ENCODE peak calls at places on chromosome 18, in nine cellular contexts. V is fibroblast of pulmonary artery, U is body of pancreas, O is OCI-LY7, T is neuronal stem cell, M is A549, L is psoas muscle, J is mucosa of descending colon, S is fibroblast of the aortic adventitia. Z is an unnamed sample.

GRCh38 chr18:79863161-79863945 is 65.6 kb downstream of the KCNG2 start:
- DNase-seq in M (no peak), T (no peak), J (no peak), O (no peak), V (no peak), U (no peak), L (no peak), S (no peak), Z (no peak)

GRCh38 chr18:73724908-73725307 is 422.7 kb downstream of the FBXO15 start:
- DNase-seq in J (no peak), M (no peak), U (no peak), L (no peak), S (peak), V (peak), T (no peak), O (no peak), Z (no peak)

GRCh38 chr18:46260879-46261143 is 156.6 kb downstream of the HAUS1 start:
- DNase-seq in U (no peak), L (no peak), S (peak), M (no peak), V (no peak), T (no peak), J (no peak), O (no peak), Z (no peak)

GRCh38 chr18:49020621-49021021 is 69.9 kb upstream of the SMAD7 start:
- DNase-seq in L (no peak), U (no peak), O (no peak), V (no peak), M (no peak), J (no peak), S (no peak), T (no peak), Z (no peak)

GRCh38 chr18:55861266-55861665 is 273.3 kb upstream of the TCF4 start:
- DNase-seq in M (peak), S (peak), V (peak), O (no peak), T (peak), J (no peak), U (peak), L (no peak), Z (no peak)

GRCh38 chr18:79399275-79400081 is 3.7 kb downstream of the NFATC1 start:
- DNase-seq in M (no peak), T (no peak), S (no peak), J (no peak), L (no peak), O (peak), V (no peak), U (no peak), Z (peak)

GRCh38 chr18:25454270-25454659 is 102.3 kb upstream of the ZNF521 start:
- DNase-seq in O (no peak), U (no peak), L (no peak), M (no peak), T (no peak), S (no peak), J (no peak), V (no peak), Z (no peak)

GRCh38 chr18:908631-909621 is 4.3 kb downstream of the ADCYAP1 start:
- DNase-seq in T (no peak), V (no peak), S (peak), L (no peak), O (no peak), J (no peak), U (no peak), M (no peak), Z (no peak)

GRCh38 chr18:49464718-49465598 is 4.5 kb upstream of the DYM start:
- DNase-seq in T (peak), V (peak), L (no peak), J (no peak), O (peak), S (peak), M (peak), U (no peak), Z (no peak)

GRCh38 chr18:74412106-74412880 is 44.8 kb downstream of the DIPK1C start:
- DNase-seq in L (no peak), U (no peak), O (no peak), T (peak), J (no peak), M (no peak), S (no peak), V (no peak), Z (no peak)

GRCh38 chr18:51275712-51276473 is 78.4 kb upstream of the MEX3C start:
- DNase-seq in J (peak), T (no peak), O (no peak), V (peak), U (peak), L (peak), S (peak), M (no peak), Z (peak)

GRCh38 chr18:7172611-7173010 is 55.0 kb upstream of the LAMA1 start:
- DNase-seq in L (no peak), S (no peak), M (no peak), V (no peak), T (no peak), J (no peak), O (no peak), U (no peak), Z (no peak)

GRCh38 chr18:33817096-33817495 is 239.1 kb downstream of the ASXL3 start:
- DNase-seq in S (peak), J (no peak), O (no peak), U (no peak), M (no peak), V (peak), L (no peak), T (no peak), Z (no peak)

GRCh38 chr18:3604626-3605408 is 154.8 kb downstream of the TGIF1 start:
- DNase-seq in S (peak), T (no peak), O (peak), J (peak), U (peak), L (no peak), V (peak), M (peak), Z (no peak)

GRCh38 chr18:63410792-63411191 is 11.5 kb downstream of the VPS4B start:
- DNase-seq in T (no peak), M (no peak), O (no peak), U (no peak), L (no peak), V (peak), J (peak), S (peak), Z (no peak)

GRCh38 chr18:9658111-9658641 is 43.8 kb upstream of the PPP4R1 start:
- DNase-seq in L (no peak), J (no peak), M (no peak), S (no peak), O (no peak), U (no peak), V (no peak), T (no peak), Z (no peak)

GRCh38 chr18:33828949-33829348 is 250.9 kb downstream of the ASXL3 start:
- DNase-seq in M (no peak), L (no peak), J (no peak), V (no peak), S (no peak), O (no peak), U (no peak), T (no peak), Z (no peak)

GRCh38 chr18:74587446-74587845 is 10.2 kb upstream of the ZNF407 start:
- DNase-seq in J (no peak), O (no peak), S (no peak), M (no peak), T (no peak), L (no peak), U (no peak), V (no peak), Z (no peak)

GRCh38 chr18:61702007-61702406 is 190.8 kb downstream of the RNF152 start:
- DNase-seq in S (peak), M (no peak), L (no peak), T (no peak), O (no peak), J (no peak), U (no peak), V (peak), Z (no peak)

DNA sequence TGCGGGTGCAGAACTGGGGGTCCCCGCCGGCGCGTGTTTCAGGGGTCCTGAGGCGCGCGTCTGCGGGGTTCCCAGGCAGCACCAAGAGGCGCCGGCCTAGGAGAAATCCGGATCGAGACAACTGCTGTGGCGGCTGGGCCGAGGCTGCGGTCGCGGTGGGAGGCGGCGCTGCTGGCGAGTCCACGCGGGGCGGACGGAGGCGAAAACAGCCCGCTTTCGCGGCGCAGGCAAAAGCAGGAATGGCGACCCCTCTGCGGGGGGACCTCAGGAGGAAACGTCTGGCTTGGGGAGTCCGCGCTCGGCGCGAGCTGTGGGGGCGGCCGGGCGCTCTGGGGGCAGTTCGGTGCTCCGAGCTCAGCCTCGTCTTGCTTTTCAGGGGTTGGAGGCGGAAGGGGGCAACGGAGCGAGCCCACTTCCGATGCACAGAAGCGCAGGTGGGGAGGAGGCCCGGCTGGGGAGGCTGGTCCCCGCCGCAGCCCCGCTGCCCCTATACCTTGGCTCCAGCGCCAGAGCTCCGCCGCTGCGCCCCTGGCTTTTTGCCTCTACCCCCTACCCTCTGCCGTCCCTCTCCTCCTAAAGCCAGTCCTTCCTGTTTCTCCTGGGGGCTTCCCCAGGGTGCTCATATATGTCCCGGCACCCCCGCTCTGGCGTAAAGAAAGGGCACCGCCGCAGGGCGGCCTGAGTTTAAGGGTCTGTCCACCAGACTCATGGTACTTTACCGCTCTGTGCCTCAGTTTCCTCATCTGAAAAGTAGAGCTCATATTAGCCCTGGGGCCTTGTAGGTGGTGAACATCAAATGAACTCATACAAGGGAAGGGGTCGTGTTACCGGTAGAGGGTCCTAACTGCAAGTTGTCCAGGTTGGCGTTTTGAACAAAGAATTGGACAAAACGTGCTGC is 81.3 kb upstream of the LDLRAD4 start:
- DNase-seq in U (no peak), S (no peak), J (peak), T (no peak), V (peak), O (no peak), L (peak), M (no peak), Z (peak)
- H3K4me3 ChIP-seq in U (peak), S (peak), J (peak), T (no peak), V (peak), O (no peak), L (peak), M (peak), Z (peak)

DNA sequence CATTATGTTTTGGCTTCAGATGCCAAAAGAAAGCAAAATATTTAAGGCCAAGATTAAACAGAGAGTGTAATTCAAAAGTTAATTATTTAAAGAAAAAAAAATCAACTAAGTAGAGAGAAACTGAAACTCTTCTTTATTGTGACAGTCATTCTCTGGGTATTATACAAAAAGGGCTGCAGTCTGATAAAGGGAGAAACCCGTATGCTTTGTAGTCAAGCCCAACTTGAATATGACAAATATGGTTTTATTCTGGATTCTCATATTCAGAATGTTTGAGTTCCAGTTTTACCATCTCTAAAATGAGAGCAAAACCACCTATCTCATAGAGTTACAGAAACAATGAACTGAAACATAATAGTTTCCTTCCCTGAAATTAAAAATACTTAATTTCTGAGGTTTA is 8.2 kb downstream of the CDH2 start:
- DNase-seq in L (no peak), V (no peak), J (no peak), O (no peak), T (no peak), M (no peak), S (no peak), U (no peak), Z (no peak)
- H3K4me3 ChIP-seq in L (no peak), V (no peak), J (no peak), O (no peak), T (no peak), M (no peak), S (no peak), U (no peak), Z (peak)

DNA sequence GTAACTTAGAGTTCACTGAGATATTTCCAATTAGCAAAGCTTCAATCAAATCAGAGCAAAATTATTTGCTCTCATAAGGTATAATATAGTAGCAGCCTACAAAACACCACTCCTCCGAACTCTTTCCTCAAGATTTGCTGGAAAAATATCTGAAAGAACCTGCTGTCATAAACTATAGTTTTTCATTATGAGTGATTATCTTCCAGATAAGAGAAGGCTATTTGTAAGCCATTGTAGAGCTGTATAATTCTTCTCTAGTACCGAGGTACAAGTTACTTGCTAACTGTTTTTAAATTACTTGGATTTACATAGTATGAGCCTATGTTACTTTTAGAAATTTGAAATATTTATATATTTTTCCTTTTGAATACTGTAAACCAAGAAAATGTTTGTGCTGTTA is 2.1 kb downstream of the NDC80 start:
- DNase-seq in O (no peak), U (no peak), V (no peak), L (no peak), T (no peak), M (no peak), J (no peak), S (no peak), Z (no peak)
- H3K4me3 ChIP-seq in O (peak), U (no peak), V (peak), L (no peak), T (peak), M (peak), J (no peak), S (peak), Z (no peak)

GRCh38 chr18:35836932-35837331 is 135.5 kb upstream of the RMP24 start:
- DNase-seq in J (no peak), S (no peak), M (no peak), T (no peak), U (no peak), V (no peak), O (no peak), L (no peak), Z (no peak)

GRCh38 chr18:35841283-35841682 is 131.2 kb upstream of the RMP24 start:
- DNase-seq in L (no peak), O (no peak), U (no peak), S (no peak), J (no peak), V (no peak), T (no peak), M (no peak), Z (no peak)

GRCh38 chr18:35835838-35836237 is 136.6 kb upstream of the RMP24 start:
- DNase-seq in V (no peak), L (no peak), O (no peak), S (no peak), J (no peak), M (no peak), U (no peak), T (no peak), Z (no peak)

GRCh38 chr18:35837922-35838496 is 134.5 kb upstream of the RMP24 start:
- DNase-seq in L (no peak), M (no peak), J (no peak), O (no peak), T (no peak), V (no peak), S (no peak), U (no peak), Z (no peak)

GRCh38 chr18:35835366-35835765 is 137.1 kb upstream of the RMP24 start:
- DNase-seq in S (no peak), O (no peak), U (no peak), V (no peak), M (no peak), L (no peak), T (no peak), J (no peak), Z (no peak)
- H3K4me3 ChIP-seq in S (no peak), O (no peak), U (no peak), V (no peak), M (no peak), L (no peak), T (no peak), J (no peak), Z (no peak)

GRCh38 chr18:77119851-77120491 is 12.6 kb downstream of the MBP start:
- DNase-seq in M (no peak), L (no peak), O (peak), T (no peak), U (no peak), V (no peak), J (no peak), S (no peak), Z (no peak)

GRCh38 chr18:77123313-77124231 is 9.0 kb downstream of the MBP start:
- DNase-seq in L (no peak), M (no peak), T (no peak), S (no peak), V (no peak), U (no peak), O (no peak), J (no peak), Z (no peak)

GRCh38 chr18:77129150-77129551 is 3.4 kb downstream of the MBP start:
- DNase-seq in V (peak), S (peak), O (no peak), U (no peak), L (peak), T (no peak), J (no peak), M (no peak), Z (no peak)

GRCh38 chr18:77127769-77128671 is 4.6 kb downstream of the MBP start:
- DNase-seq in T (no peak), L (peak), J (peak), M (peak), V (peak), U (peak), O (peak), S (peak), Z (no peak)

DNA sequence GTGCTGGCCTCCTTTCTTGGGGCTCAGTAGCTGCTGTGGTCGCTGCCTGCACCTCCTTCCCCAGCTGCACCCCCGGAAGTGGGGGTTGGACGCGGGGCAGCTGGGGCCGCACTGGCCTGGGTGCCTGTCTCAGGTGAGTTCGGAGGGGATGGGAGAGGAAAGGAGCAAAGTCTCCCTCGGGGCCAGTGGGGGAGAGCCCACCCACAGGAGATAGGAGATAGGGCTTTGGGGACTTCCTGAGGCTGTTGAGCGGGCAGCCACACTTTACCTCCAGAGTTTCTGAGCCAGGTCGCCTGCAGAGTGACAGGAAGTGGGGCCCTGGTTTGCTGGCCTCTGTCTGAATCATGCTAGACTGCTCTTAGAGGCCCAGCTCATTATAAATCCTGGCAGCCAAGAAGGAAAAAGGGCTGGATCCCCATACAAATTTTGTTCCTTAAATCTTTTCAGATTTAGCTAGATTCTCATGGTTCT is 8.1 kb downstream of the MBP start:
- DNase-seq in S (no peak), O (peak), T (no peak), U (no peak), L (no peak), J (no peak), V (no peak), M (no peak), Z (no peak)
- H3K4me3 ChIP-seq in S (no peak), O (peak), T (no peak), U (no peak), L (no peak), J (no peak), V (no peak), M (no peak), Z (no peak)

GRCh38 chr18:45046961-45047360 is 366.3 kb downstream of the SETBP1 start:
- DNase-seq in J (no peak), U (no peak), L (no peak), O (no peak), M (no peak), S (no peak), V (no peak), T (no peak), Z (no peak)
- H3K4me3 ChIP-seq in J (no peak), U (no peak), L (no peak), O (no peak), M (no peak), S (no peak), V (no peak), T (no peak), Z (no peak)

DNA sequence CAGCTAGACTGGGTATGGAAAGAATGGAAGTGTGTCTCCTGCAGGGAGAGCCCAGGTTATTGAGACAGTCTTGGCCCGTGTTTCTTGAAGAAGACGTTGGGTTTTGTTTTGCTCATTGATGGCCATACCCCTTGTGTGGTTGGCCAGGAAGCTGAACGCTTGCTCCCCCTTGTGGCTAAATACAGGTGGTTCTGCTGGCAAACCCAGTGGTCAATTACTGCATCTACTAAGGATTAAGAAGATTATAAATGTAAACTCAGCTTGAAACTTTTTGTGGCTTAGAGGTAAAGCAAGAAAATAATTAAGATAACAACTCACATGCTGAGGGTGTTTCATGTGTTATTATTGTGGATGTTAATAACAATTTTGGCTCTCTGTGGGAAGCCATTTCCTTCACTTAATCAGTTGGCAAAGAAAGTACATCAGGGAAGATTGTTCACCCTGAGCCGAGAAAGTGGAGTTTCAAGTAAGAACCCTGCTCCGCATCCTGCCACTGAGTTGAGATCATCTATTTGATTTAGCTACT is 91.8 kb downstream of the NEDD4L start:
- DNase-seq in U (peak), V (peak), L (no peak), M (peak), O (peak), S (peak), T (peak), J (peak), Z (no peak)
- H3K4me3 ChIP-seq in U (no peak), V (no peak), L (no peak), M (no peak), O (no peak), S (peak), T (no peak), J (no peak), Z (no peak)